ENCODE peak calls at places on chromosomes 7 and 10, in seven cellular contexts. H is activated CD8-positive, alpha-beta T cell treated with anti-CD3 and anti-CD28 coated beads for 36 hours; S is epithelial cell of esophagus; P is OCI-LY7; B is GM20000; I is nephron progenitor cell; F is astrocyte of the spinal cord. W is an unnamed sample.

GRCh38 chr10:9289811-9290210 is 1235.3 kb downstream of the GATA3 start:
- DNase-seq in H (no peak), S (no peak), P (no peak), B (no peak), I (no peak), F (no peak), W (no peak)

GRCh38 chr10:125057158-125058001 is 103.0 kb downstream of the CTBP2 start:
- DNase-seq in H (peak; percentile 14), S (no peak), P (peak; percentile 20), B (peak; percentile 49), I (peak; percentile 50), F (peak; percentile 87), W (peak; percentile 47)

GRCh38 chr7:149753370-149754233 is 19.8 kb downstream of the ZNF467 start:
- DNase-seq in H (no peak), S (peak; percentile 38), P (no peak), B (no peak), I (peak; percentile 81), F (peak; percentile 20), W (peak; percentile 77)

GRCh38 chr7:155733582-155734444 is 78.5 kb downstream of the SHH start:
- DNase-seq in H (peak; percentile 67), S (no peak), P (peak; percentile 44), B (no peak), I (no peak), F (no peak), W (no peak)

GRCh38 chr10:130141038-130141437 is 4.8 kb downstream of the GLRX3 start:
- DNase-seq in H (no peak), S (no peak), P (no peak), B (no peak), I (no peak), F (no peak), W (no peak)

GRCh38 chr10:98745645-98746044 is 298.9 kb upstream of the HPS1 start:
- DNase-seq in H (no peak), S (no peak), P (no peak), B (no peak), I (no peak), F (no peak), W (no peak)

GRCh38 chr7:98826811-98827231 is 43.0 kb downstream of the TMEM130 start:
- DNase-seq in H (no peak), S (no peak), P (no peak), B (no peak), I (no peak), F (no peak), W (no peak)

GRCh38 chr7:45368129-45368807 is 205.9 kb upstream of the ADCY1 start:
- DNase-seq in H (no peak), S (no peak), P (no peak), B (no peak), I (no peak), F (no peak), W (no peak)

GRCh38 chr7:93382362-93382761 is 150.2 kb downstream of the VPS50 start:
- DNase-seq in H (no peak), S (no peak), P (no peak), B (no peak), I (no peak), F (no peak), W (no peak)

GRCh38 chr7:101956130-101956529 is 138.7 kb downstream of the CUX1 start:
- DNase-seq in H (no peak), S (no peak), P (no peak), B (no peak), I (no peak), F (no peak), W (no peak)

GRCh38 chr10:125218967-125219366 is 58.6 kb upstream of the CTBP2 start:
- DNase-seq in H (no peak), S (no peak), P (no peak), B (no peak), I (no peak), F (no peak), W (no peak)

GRCh38 chr10:71081912-71082311 is 130.5 kb upstream of the UNC5B start:
- DNase-seq in H (no peak), S (no peak), P (no peak), B (no peak), I (no peak), F (no peak), W (no peak)

GRCh38 chr7:30184804-30185487 is 50.2 kb downstream of the MTURN start:
- DNase-seq in H (no peak), S (no peak), P (no peak), B (no peak), I (no peak), F (no peak), W (no peak)

GRCh38 chr7:101294039-101294831 is 27.4 kb downstream of the IFT22 start:
- DNase-seq in H (no peak), S (no peak), P (no peak), B (no peak), I (no peak), F (no peak), W (no peak)

GRCh38 chr7:171364-171904 is 20.9 kb upstream of the FAM20C start:
- DNase-seq in H (no peak), S (no peak), P (no peak), B (no peak), I (no peak), F (no peak), W (no peak)

GRCh38 chr7:55187701-55188491 is 169.1 kb downstream of the EGFR start:
- DNase-seq in H (no peak), S (no peak), P (no peak), B (no peak), I (no peak), F (no peak), W (no peak)

GRCh38 chr7:137961200-137962177 is 40.4 kb downstream of the CREB3L2 start:
- DNase-seq in H (peak; percentile 22), S (peak; percentile 59), P (no peak), B (peak; percentile 58), I (no peak), F (no peak), W (no peak)

GRCh38 chr7:564176-564890 is 44.7 kb upstream of the PDGFA start:
- DNase-seq in H (no peak), S (no peak), P (no peak), B (no peak), I (no peak), F (no peak), W (no peak)

GRCh38 chr10:63465293-63466167 is at the start of gene JMJD1C:
- DNase-seq in H (peak; percentile 69), S (peak; percentile 88), P (peak; percentile 61), B (peak; percentile 88), I (peak; percentile 86), F (peak; percentile 87), W (peak; percentile 72)

GRCh38 chr10:10658157-10658556 is 359.5 kb upstream of the CELF2 start:
- DNase-seq in H (no peak), S (peak; percentile 10), P (no peak), B (no peak), I (no peak), F (peak; percentile 13), W (no peak)

GRCh38 chr7:44213872-44214595 is 13.3 kb downstream of the YKT6 start:
- DNase-seq in H (no peak), S (peak; percentile 61), P (peak; percentile 81), B (peak; percentile 78), I (peak; percentile 36), F (peak; percentile 34), W (peak; percentile 46)

GRCh38 chr7:73626814-73627213 is 2.5 kb upstream of the MLXIPL start:
- DNase-seq in H (no peak), S (peak; percentile 27), P (no peak), B (no peak), I (no peak), F (no peak), W (no peak)
- TF ChIP-seq CTCF in H (no peak), S (peak; percentile 35), P (no peak), B (no peak), I (no peak), F (peak; percentile 10), W (no peak)

GRCh38 chr10:117552759-117553158 is 10.2 kb downstream of the EMX2 start:
- DNase-seq in H (no peak), S (no peak), P (no peak), B (no peak), I (no peak), F (no peak), W (no peak)

GRCh38 chr10:117552156-117552620 is 9.6 kb downstream of the EMX2 start:
- DNase-seq in H (no peak), S (peak; percentile 20), P (no peak), B (no peak), I (peak; percentile 61), F (no peak), W (peak; percentile 26)

GRCh38 chr10:117553815-117554172 is 11.2 kb downstream of the EMX2 start:
- DNase-seq in H (no peak), S (no peak), P (no peak), B (no peak), I (no peak), F (no peak), W (no peak)

GRCh38 chr10:117554371-117554770 is 11.8 kb downstream of the EMX2 start:
- DNase-seq in H (no peak), S (no peak), P (no peak), B (no peak), I (no peak), F (no peak), W (no peak)

DNA sequence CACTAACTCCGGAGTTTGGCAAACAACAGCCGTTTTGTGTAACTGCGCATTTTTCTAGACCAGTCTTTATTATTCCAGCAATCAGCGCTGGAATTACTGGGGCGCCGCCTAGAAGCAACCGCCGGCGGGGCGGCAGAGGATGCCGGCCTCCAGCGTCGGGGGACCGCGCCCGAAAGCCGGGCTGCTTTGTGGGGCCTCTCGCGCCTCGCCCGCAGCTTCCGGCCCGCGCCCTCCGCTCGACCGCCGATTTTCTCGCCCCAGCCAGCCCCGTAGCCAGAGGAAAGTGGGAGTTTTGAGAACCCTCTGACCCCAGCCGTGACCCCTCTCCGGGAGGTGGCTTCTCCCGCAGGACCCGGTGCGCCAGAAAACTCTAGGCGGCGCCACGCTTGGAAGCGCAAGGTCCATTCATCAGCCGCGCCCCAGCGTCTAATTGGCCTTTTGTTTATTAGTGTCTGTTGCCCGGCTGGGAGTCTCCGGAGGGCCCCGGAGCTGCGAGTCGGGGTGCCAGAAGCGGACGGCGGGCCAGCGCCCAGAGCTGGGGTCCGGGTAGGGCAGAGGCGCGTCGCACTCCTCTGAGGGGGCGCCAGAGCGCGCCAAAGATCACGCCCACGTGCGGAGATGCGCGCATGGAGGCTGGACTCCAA is 10.7 kb downstream of the EMX2 start:
- DNase-seq in H (no peak), S (no peak), P (no peak), B (no peak), I (peak; percentile 82), F (no peak), W (peak; percentile 20)
- TF ChIP-seq CTCF in H (no peak), S (no peak), P (no peak), B (no peak), I (peak; percentile 18), F (no peak), W (no peak)

GRCh38 chr10:97550336-97551149 is 22.0 kb upstream of the ANKRD2 start:
- DNase-seq in H (no peak), S (no peak), P (no peak), B (no peak), I (no peak), F (no peak), W (no peak)
- TF ChIP-seq CTCF in H (no peak), S (no peak), P (no peak), B (no peak), I (no peak), F (no peak), W (no peak)

DNA sequence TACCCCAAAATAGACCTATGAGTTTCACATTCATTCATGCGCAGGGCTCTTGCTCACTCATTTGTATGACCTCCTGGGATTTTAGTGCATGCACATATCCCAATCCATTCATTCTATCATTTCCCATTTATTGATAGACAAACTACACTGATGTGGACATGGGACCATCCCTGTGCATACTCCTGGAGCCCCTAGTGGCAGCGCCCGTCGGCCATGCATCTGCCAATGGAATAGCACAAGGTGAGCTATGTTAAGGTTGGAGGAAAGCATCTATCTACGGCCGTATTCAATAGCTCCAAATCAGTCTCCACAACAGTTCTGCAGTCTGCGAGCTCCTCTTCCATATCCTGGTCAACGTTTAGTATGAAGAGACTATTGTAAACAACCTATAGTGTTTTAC is 31.7 kb upstream of the FIGNL1 start:
- DNase-seq in H (no peak), S (no peak), P (no peak), B (no peak), I (no peak), F (no peak), W (no peak)
- TF ChIP-seq CTCF in H (no peak), S (no peak), P (no peak), B (no peak), I (no peak), F (no peak), W (no peak)

W was measured in endothelial cell.